ENCODE peak calls at places on chromosomes 7 and 10, in four cellular contexts. Z is body of pancreas, J is GM12865, S is uterus. O is an unnamed sample.

GRCh38 chr7:133330085-133330484 is 77.2 kb downstream of the EXOC4 start:
- DNase-seq in Z (no peak), J (no peak), S (no peak), O (no peak)

GRCh38 chr10:86961481-86962091 is 3.2 kb downstream of the SNCG start:
- DNase-seq in Z (no peak), J (no peak), S (peak), O (no peak)

GRCh38 chr7:88771417-88771816 is 11.9 kb downstream of the ZNF804B start:
- DNase-seq in Z (no peak), J (no peak), S (no peak), O (no peak)

GRCh38 chr7:66681491-66682349 is 53.0 kb downstream of the KCTD7 start:
- DNase-seq in Z (peak), J (peak), S (peak), O (peak)

GRCh38 chr7:130994378-130995115 is 260.5 kb upstream of the KLF14 start:
- DNase-seq in Z (peak), J (no peak), S (peak), O (peak)

GRCh38 chr7:50962962-50963374 is 180.3 kb upstream of the GRB10 start:
- DNase-seq in Z (peak), J (no peak), S (peak), O (peak)

GRCh38 chr7:73703985-73704639 is 15.4 kb downstream of the STX1A start:
- DNase-seq in Z (no peak), J (no peak), S (peak), O (peak)

GRCh38 chr7:98168181-98168903 is 42.9 kb upstream of the BHLHA15 start:
- DNase-seq in Z (peak), J (peak), S (peak), O (peak)

GRCh38 chr7:22157552-22157951 is 199.4 kb downstream of the RAPGEF5 start:
- DNase-seq in Z (no peak), J (no peak), S (no peak), O (no peak)

GRCh38 chr10:119654540-119654939 is 3.4 kb downstream of the BAG3 start:
- DNase-seq in Z (no peak), J (no peak), S (no peak), O (no peak)

GRCh38 chr7:157775021-157775559 is 438.3 kb downstream of the DNAJB6 start:
- DNase-seq in Z (no peak), J (no peak), S (no peak), O (no peak)

GRCh38 chr10:103761075-103761920 is 94.1 kb downstream of the SH3PXD2A start:
- DNase-seq in Z (no peak), J (no peak), S (no peak), O (no peak)

GRCh38 chr10:97852277-97852676 is 2.6 kb downstream of the GOLGA7B start:
- DNase-seq in Z (no peak), J (no peak), S (no peak), O (no peak)

GRCh38 chr7:105827106-105827870 is 49.1 kb downstream of the ATXN7L1 start:
- DNase-seq in Z (no peak), J (no peak), S (no peak), O (no peak)

GRCh38 chr10:51311232-51311631 is 236.9 kb downstream of the PRKG1 start:
- DNase-seq in Z (no peak), J (no peak), S (no peak), O (peak)

GRCh38 chr7:130299909-130300308 is 6.9 kb downstream of the CPA4 start:
- DNase-seq in Z (no peak), J (no peak), S (no peak), O (no peak)

GRCh38 chr10:86411281-86411841 is 44.8 kb upstream of the GRID1 start:
- DNase-seq in Z (no peak), J (peak), S (peak), O (peak)

GRCh38 chr7:106421181-106421762 is 136.5 kb upstream of the NAMPT start:
- DNase-seq in Z (peak), J (no peak), S (peak), O (peak)

GRCh38 chr7:157949711-157950110 is 612.9 kb downstream of the DNAJB6 start:
- DNase-seq in Z (no peak), J (no peak), S (no peak), O (no peak)

GRCh38 chr7:143434660-143435059 is 8.6 kb upstream of the TAS2R60 start:
- DNase-seq in Z (no peak), J (no peak), S (peak), O (peak)

GRCh38 chr7:6117533-6117932 is 86.4 kb downstream of the ANKRD61 start:
- DNase-seq in Z (no peak), J (no peak), S (no peak), O (no peak)

GRCh38 chr10:77915299-77916105 is 11.1 kb downstream of the DLG5 start:
- DNase-seq in Z (no peak), J (no peak), S (no peak), O (no peak)

GRCh38 chr10:8295311-8295710 is 240.8 kb downstream of the GATA3 start:
- DNase-seq in Z (no peak), J (no peak), S (no peak), O (no peak)

GRCh38 chr10:21087476-21087875 is 190.4 kb upstream of the NEBL start:
- DNase-seq in Z (no peak), J (no peak), S (no peak), O (no peak)

GRCh38 chr10:35640474-35640873 is 1.6 kb downstream of the FZD8 start:
- DNase-seq in Z (peak), J (peak), S (peak), O (peak)

GRCh38 chr10:45001382-45002148 is 842 bp downstream of the ZNF22 start:
- DNase-seq in Z (peak), J (peak), S (peak), O (peak)

GRCh38 chr10:101781655-101781983 is 1.6 kb downstream of the NPM3 start:
- DNase-seq in Z (no peak), J (no peak), S (no peak), O (no peak)

GRCh38 chr7:123355576-123356195 is 155.9 kb upstream of the SLC13A1 start:
- DNase-seq in Z (no peak), J (peak), S (no peak), O (peak)

GRCh38 chr7:115293628-115294236 is 371.8 kb downstream of the MDFIC start:
- DNase-seq in Z (no peak), J (no peak), S (no peak), O (peak)
- TF ChIP-seq CTCF in Z (no peak), J (no peak), S (no peak), O (no peak)

GRCh38 chr10:10772411-10772810 is 245.3 kb upstream of the CELF2 start:
- DNase-seq in Z (no peak), J (no peak), S (no peak), O (no peak)

GRCh38 chr10:10776363-10776762 is 241.3 kb upstream of the CELF2 start:
- DNase-seq in Z (no peak), J (no peak), S (no peak), O (no peak)

GRCh38 chr10:10777279-10777678 is 240.4 kb upstream of the CELF2 start:
- DNase-seq in Z (no peak), J (no peak), S (no peak), O (no peak)

GRCh38 chr10:10774416-10774815 is 243.3 kb upstream of the CELF2 start:
- DNase-seq in Z (no peak), J (no peak), S (no peak), O (no peak)

GRCh38 chr10:10773109-10773508 is 244.6 kb upstream of the CELF2 start:
- DNase-seq in Z (no peak), J (no peak), S (no peak), O (no peak)
- H3K4me3 ChIP-seq in Z (no peak), J (no peak), S (no peak), O (no peak)

DNA sequence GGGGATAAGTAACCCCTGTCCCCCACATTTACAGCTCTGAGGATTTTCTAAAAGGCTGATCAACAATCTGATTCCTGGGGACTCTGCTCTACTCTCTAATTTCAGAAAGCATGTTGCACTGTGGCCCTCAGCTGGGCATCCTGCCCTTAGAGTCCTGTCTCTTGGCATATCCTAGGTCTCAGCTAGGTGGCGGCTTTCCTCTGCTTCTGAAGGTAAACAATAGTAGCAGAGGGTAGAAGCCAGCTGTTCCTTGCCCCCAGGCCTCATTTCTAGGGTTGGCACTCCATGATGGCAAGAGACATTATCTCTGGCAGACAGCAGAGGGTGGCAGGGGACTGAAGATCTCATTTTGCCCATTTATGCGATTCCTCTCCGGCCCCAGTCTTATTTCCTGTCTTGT is 77.0 kb downstream of the ADCYAP1R1 start:
- DNase-seq in Z (no peak), J (no peak), S (no peak), O (no peak)
- TF ChIP-seq CTCF in Z (no peak), J (no peak), S (no peak), O (no peak)

GRCh38 chr10:5576154-5576748 is 51.5 kb downstream of the CALML3 start:
- DNase-seq in Z (no peak), J (no peak), S (no peak), O (no peak)
- H3K4me3 ChIP-seq in Z (no peak), J (no peak), S (no peak), O (no peak)

O was measured in cardiac fibroblast.